ENCODE peak calls at places on chromosomes 5 and 9, in five cellular contexts. Y is lung, N is kidney, M is aorta, B is tibial artery. G is an unnamed sample.
A peak's percentile ranks its signal among the peaks of the same experiment; 100 is the strongest.

GRCh38 chr5:9601055-9601739 is 29.0 kb downstream of the TAS2R1 start:
- DNase-seq in M (no peak), B (no peak), Y (no peak), N (no peak), G (no peak)

GRCh38 chr5:34034497-34035327 is 8.3 kb downstream of the C1QTNF3 start:
- DNase-seq in B (no peak), Y (no peak), M (no peak), N (no peak), G (no peak)

GRCh38 chr9:134884492-134884891 is 3.9 kb downstream of the FCN2 start:
- DNase-seq in M (no peak), B (peak; percentile 62), N (no peak), Y (peak; percentile 17), G (no peak)

GRCh38 chr9:128494108-128494742 is 10.3 kb upstream of the GLE1 start:
- DNase-seq in M (peak; percentile 74), B (peak; percentile 58), N (peak; percentile 93), Y (peak; percentile 40), G (peak; percentile 15)

GRCh38 chr5:33557605-33558004 is 116.8 kb downstream of the TARS1 start:
- DNase-seq in B (no peak), M (no peak), N (no peak), Y (no peak), G (no peak)

GRCh38 chr9:3963266-3964019 is 336.4 kb downstream of the GLIS3 start:
- DNase-seq in M (peak; percentile 52), Y (no peak), B (no peak), N (peak; percentile 66), G (no peak)

GRCh38 chr9:14203366-14204056 is 110.4 kb downstream of the NFIB start:
- DNase-seq in N (no peak), M (peak; percentile 76), B (peak; percentile 88), Y (peak; percentile 46), G (no peak)

GRCh38 chr9:38362912-38363588 is 29.5 kb upstream of the ALDH1B1 start:
- DNase-seq in N (no peak), Y (peak; percentile 37), M (no peak), B (peak; percentile 66), G (no peak)

GRCh38 chr5:53934126-53934856 is 373.9 kb downstream of the NDUFS4 start:
- DNase-seq in Y (no peak), B (no peak), N (no peak), M (no peak), G (no peak)

GRCh38 chr9:137087409-137087925 is 682 bp downstream of the MAN1B1 start:
- DNase-seq in N (no peak), M (no peak), B (no peak), Y (no peak), G (no peak)

GRCh38 chr9:133203506-133204075 is 5.5 kb downstream of the OBP2B start:
- DNase-seq in N (peak; percentile 40), M (no peak), Y (no peak), B (peak; percentile 42), G (no peak)

GRCh38 chr9:130539473-130540223 is 39.7 kb upstream of the FUBP3 start:
- DNase-seq in B (no peak), M (peak; percentile 61), N (no peak), Y (no peak), G (no peak)

DNA sequence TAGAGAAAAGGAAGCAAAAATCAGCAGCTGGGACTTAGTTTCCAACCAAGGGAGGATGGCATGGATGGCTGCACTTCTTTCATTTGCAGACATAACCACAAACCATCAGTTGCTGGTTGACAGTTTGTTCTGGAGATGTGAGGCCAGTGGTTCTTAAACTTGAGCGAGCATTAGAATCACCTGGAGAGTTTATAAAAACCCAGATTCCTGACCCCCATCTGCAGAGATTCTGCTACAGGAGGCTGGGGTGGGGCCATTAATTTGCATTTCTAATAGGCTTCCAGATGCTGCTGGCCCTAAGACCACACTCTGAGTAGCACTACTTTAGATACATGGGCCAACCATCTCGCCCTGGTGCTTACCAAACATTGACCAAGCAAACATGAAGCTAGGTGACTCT is 60.8 kb downstream of the MARCHF3 start:
- DNase-seq in Y (no peak), B (no peak), M (no peak), N (no peak), G (no peak)
- H3K27ac ChIP-seq in Y (no peak overlapping the region), B (no peak overlapping the region), M (no peak overlapping the region), N (no peak overlapping the region), G (no peak overlapping the region)

GRCh38 chr5:67206381-67207328 is 10.1 kb upstream of the CD180 start:
- DNase-seq in Y (peak; percentile 66), M (no peak), B (no peak), N (peak; percentile 72), G (peak; percentile 81)
- H3K4me1 ChIP-seq in Y (no peaks in the 10 kb centered on the region), M (peaks cover 2% of the 10 kb centered on the region), B (peaks cover 12% of the 10 kb centered on the region), N (peaks cover 5% of the 10 kb centered on the region), G (peaks cover 55% of the 10 kb centered on the region)

GRCh38 chr5:37075399-37075950 is 173.7 kb downstream of the CPLANE1 start:
- DNase-seq in N (no peak), M (no peak), B (no peak), Y (no peak), G (no peak)

GRCh38 chr5:37071487-37071886 is 177.7 kb downstream of the CPLANE1 start:
- DNase-seq in M (no peak), B (no peak), Y (no peak), N (no peak), G (no peak)

GRCh38 chr5:37071901-37072581 is 177.1 kb downstream of the CPLANE1 start:
- DNase-seq in M (no peak), N (no peak), B (no peak), Y (no peak), G (no peak)
- H3K27ac ChIP-seq in M (no peak overlapping the region), N (no peak overlapping the region), B (no peak overlapping the region), Y (no peak overlapping the region), G (no peak overlapping the region)

GRCh38 chr9:8457814-8458213 is 658.2 kb upstream of the DMAC1 start:
- DNase-seq in M (no peak), B (no peak), N (no peak), Y (no peak), G (no peak)
- H3K4me1 ChIP-seq in M (peaks cover 1% of the 10 kb centered on the region), B (no peaks in the 10 kb centered on the region), N (no peaks in the 10 kb centered on the region), Y (peaks cover 2% of the 10 kb centered on the region), G (no peaks in the 10 kb centered on the region)

G was measured in naive thymus-derived CD4-positive, alpha-beta T cell.